ENCODE peak calls at places on chromosomes 16 and 17, in seven cellular contexts. One of them, this sample, is unnamed.

GRCh38 chr17:65936013-65936412 is 255.9 kb downstream of the CEP112 start:
- DNase-seq in NCI-H526 treated with DMSO at 0.1 percent for 48 hours: no peak
- DNase-seq in body of pancreas: no peak
- DNase-seq in AG04450: no peak
- DNase-seq in heart right ventricle: no peak
- DNase-seq in stimulated activated CD8-positive, alpha-beta memory T cell treated with anti-CD3 and anti-CD28 coated beads, Interleukin-12 subunit alpha, Interleukin-12 subunit beta, amount 100 ng/mL, for 4 hours: no peak
- DNase-seq in prostate gland: no peak
- DNase-seq in this sample: no peak

GRCh38 chr17:8320990-8321389 is 10.9 kb downstream of the ARHGEF15 start:
- DNase-seq in NCI-H526 treated with DMSO at 0.1 percent for 48 hours: no peak
- DNase-seq in body of pancreas: no peak
- DNase-seq in AG04450: no peak
- DNase-seq in heart right ventricle: no peak
- DNase-seq in stimulated activated CD8-positive, alpha-beta memory T cell treated with anti-CD3 and anti-CD28 coated beads, Interleukin-12 subunit alpha, Interleukin-12 subunit beta, amount 100 ng/mL, for 4 hours: no peak
- DNase-seq in prostate gland: no peak
- DNase-seq in this sample: no peak

GRCh38 chr16:70789927-70790447 is 11.0 kb downstream of the VAC14 start:
- DNase-seq in NCI-H526 treated with DMSO at 0.1 percent for 48 hours: no peak
- DNase-seq in body of pancreas: no peak
- DNase-seq in AG04450: no peak
- DNase-seq in heart right ventricle: no peak
- DNase-seq in stimulated activated CD8-positive, alpha-beta memory T cell treated with anti-CD3 and anti-CD28 coated beads, Interleukin-12 subunit alpha, Interleukin-12 subunit beta, amount 100 ng/mL, for 4 hours: no peak
- DNase-seq in prostate gland: no peak
- DNase-seq in this sample: no peak

GRCh38 chr17:49548051-49548505 is 27.6 kb upstream of the NXPH3 start:
- DNase-seq in NCI-H526 treated with DMSO at 0.1 percent for 48 hours: no peak
- DNase-seq in body of pancreas: no peak
- DNase-seq in AG04450: no peak
- DNase-seq in heart right ventricle: peak
- DNase-seq in stimulated activated CD8-positive, alpha-beta memory T cell treated with anti-CD3 and anti-CD28 coated beads, Interleukin-12 subunit alpha, Interleukin-12 subunit beta, amount 100 ng/mL, for 4 hours: no peak
- DNase-seq in prostate gland: no peak
- DNase-seq in this sample: no peak

GRCh38 chr16:67528222-67528869 is at the start of gene RIPOR1:
- DNase-seq in NCI-H526 treated with DMSO at 0.1 percent for 48 hours: no peak
- DNase-seq in body of pancreas: peak
- DNase-seq in AG04450: no peak
- DNase-seq in heart right ventricle: peak
- DNase-seq in stimulated activated CD8-positive, alpha-beta memory T cell treated with anti-CD3 and anti-CD28 coated beads, Interleukin-12 subunit alpha, Interleukin-12 subunit beta, amount 100 ng/mL, for 4 hours: peak
- DNase-seq in prostate gland: no peak
- DNase-seq in this sample: no peak

GRCh38 chr17:50677851-50678375 is 29.8 kb downstream of the ANKRD40 start:
- DNase-seq in NCI-H526 treated with DMSO at 0.1 percent for 48 hours: no peak
- DNase-seq in body of pancreas: no peak
- DNase-seq in AG04450: no peak
- DNase-seq in heart right ventricle: no peak
- DNase-seq in stimulated activated CD8-positive, alpha-beta memory T cell treated with anti-CD3 and anti-CD28 coated beads, Interleukin-12 subunit alpha, Interleukin-12 subunit beta, amount 100 ng/mL, for 4 hours: no peak
- DNase-seq in prostate gland: no peak
- DNase-seq in this sample: no peak

GRCh38 chr17:1203111-1203966 is 23.6 kb upstream of the ABR start:
- DNase-seq in NCI-H526 treated with DMSO at 0.1 percent for 48 hours: no peak
- DNase-seq in body of pancreas: peak
- DNase-seq in AG04450: no peak
- DNase-seq in heart right ventricle: peak
- DNase-seq in stimulated activated CD8-positive, alpha-beta memory T cell treated with anti-CD3 and anti-CD28 coated beads, Interleukin-12 subunit alpha, Interleukin-12 subunit beta, amount 100 ng/mL, for 4 hours: peak
- DNase-seq in prostate gland: peak
- DNase-seq in this sample: no peak

GRCh38 chr17:15908378-15908777 is 36.6 kb upstream of the ADORA2B start:
- DNase-seq in NCI-H526 treated with DMSO at 0.1 percent for 48 hours: no peak
- DNase-seq in body of pancreas: no peak
- DNase-seq in AG04450: no peak
- DNase-seq in heart right ventricle: no peak
- DNase-seq in stimulated activated CD8-positive, alpha-beta memory T cell treated with anti-CD3 and anti-CD28 coated beads, Interleukin-12 subunit alpha, Interleukin-12 subunit beta, amount 100 ng/mL, for 4 hours: no peak
- DNase-seq in prostate gland: no peak
- DNase-seq in this sample: no peak

GRCh38 chr17:41171881-41172280 is 3.9 kb upstream of the KRTAP4-3 start:
- DNase-seq in NCI-H526 treated with DMSO at 0.1 percent for 48 hours: no peak
- DNase-seq in body of pancreas: no peak
- DNase-seq in AG04450: peak
- DNase-seq in heart right ventricle: no peak
- DNase-seq in stimulated activated CD8-positive, alpha-beta memory T cell treated with anti-CD3 and anti-CD28 coated beads, Interleukin-12 subunit alpha, Interleukin-12 subunit beta, amount 100 ng/mL, for 4 hours: no peak
- DNase-seq in prostate gland: no peak
- DNase-seq in this sample: no peak

GRCh38 chr17:1920948-1921351 is 91.1 kb downstream of the RPA1 start:
- DNase-seq in NCI-H526 treated with DMSO at 0.1 percent for 48 hours: no peak
- DNase-seq in body of pancreas: no peak
- DNase-seq in AG04450: no peak
- DNase-seq in heart right ventricle: peak
- DNase-seq in stimulated activated CD8-positive, alpha-beta memory T cell treated with anti-CD3 and anti-CD28 coated beads, Interleukin-12 subunit alpha, Interleukin-12 subunit beta, amount 100 ng/mL, for 4 hours: no peak
- DNase-seq in prostate gland: peak
- DNase-seq in this sample: no peak

GRCh38 chr17:79707441-79707850 is 23.3 kb upstream of the ENPP7 start:
- DNase-seq in NCI-H526 treated with DMSO at 0.1 percent for 48 hours: no peak
- DNase-seq in body of pancreas: no peak
- DNase-seq in AG04450: no peak
- DNase-seq in heart right ventricle: no peak
- DNase-seq in stimulated activated CD8-positive, alpha-beta memory T cell treated with anti-CD3 and anti-CD28 coated beads, Interleukin-12 subunit alpha, Interleukin-12 subunit beta, amount 100 ng/mL, for 4 hours: no peak
- DNase-seq in prostate gland: no peak
- DNase-seq in this sample: no peak

GRCh38 chr17:5667871-5668270 is 83.6 kb upstream of the NLRP1 start:
- DNase-seq in NCI-H526 treated with DMSO at 0.1 percent for 48 hours: peak
- DNase-seq in body of pancreas: no peak
- DNase-seq in AG04450: no peak
- DNase-seq in heart right ventricle: no peak
- DNase-seq in stimulated activated CD8-positive, alpha-beta memory T cell treated with anti-CD3 and anti-CD28 coated beads, Interleukin-12 subunit alpha, Interleukin-12 subunit beta, amount 100 ng/mL, for 4 hours: no peak
- DNase-seq in prostate gland: no peak
- DNase-seq in this sample: no peak

GRCh38 chr17:48023408-48024148 is 14.0 kb downstream of the COPZ2 start:
- DNase-seq in NCI-H526 treated with DMSO at 0.1 percent for 48 hours: peak
- DNase-seq in body of pancreas: peak
- DNase-seq in AG04450: no peak
- DNase-seq in heart right ventricle: peak
- DNase-seq in stimulated activated CD8-positive, alpha-beta memory T cell treated with anti-CD3 and anti-CD28 coated beads, Interleukin-12 subunit alpha, Interleukin-12 subunit beta, amount 100 ng/mL, for 4 hours: peak
- DNase-seq in prostate gland: peak
- DNase-seq in this sample: no peak

GRCh38 chr16:78444-79145 is 570 bp downstream of the MPG start:
- DNase-seq in NCI-H526 treated with DMSO at 0.1 percent for 48 hours: no peak
- DNase-seq in body of pancreas: peak
- DNase-seq in AG04450: no peak
- DNase-seq in heart right ventricle: peak
- DNase-seq in stimulated activated CD8-positive, alpha-beta memory T cell treated with anti-CD3 and anti-CD28 coated beads, Interleukin-12 subunit alpha, Interleukin-12 subunit beta, amount 100 ng/mL, for 4 hours: no peak
- DNase-seq in prostate gland: no peak
- DNase-seq in this sample: no peak

GRCh38 chr16:15542261-15542660 is 100.7 kb downstream of the MARF1 start:
- DNase-seq in NCI-H526 treated with DMSO at 0.1 percent for 48 hours: peak
- DNase-seq in body of pancreas: no peak
- DNase-seq in AG04450: no peak
- DNase-seq in heart right ventricle: no peak
- DNase-seq in stimulated activated CD8-positive, alpha-beta memory T cell treated with anti-CD3 and anti-CD28 coated beads, Interleukin-12 subunit alpha, Interleukin-12 subunit beta, amount 100 ng/mL, for 4 hours: no peak
- DNase-seq in prostate gland: no peak
- DNase-seq in this sample: no peak

GRCh38 chr16:13909872-13910303 is 10.1 kb upstream of the ERCC4 start:
- DNase-seq in NCI-H526 treated with DMSO at 0.1 percent for 48 hours: no peak
- DNase-seq in body of pancreas: peak
- DNase-seq in AG04450: peak
- DNase-seq in heart right ventricle: peak
- DNase-seq in stimulated activated CD8-positive, alpha-beta memory T cell treated with anti-CD3 and anti-CD28 coated beads, Interleukin-12 subunit alpha, Interleukin-12 subunit beta, amount 100 ng/mL, for 4 hours: no peak
- DNase-seq in prostate gland: peak
- DNase-seq in this sample: no peak

GRCh38 chr17:6453279-6454024 is 9.2 kb downstream of the PIMREG start:
- DNase-seq in NCI-H526 treated with DMSO at 0.1 percent for 48 hours: no peak
- DNase-seq in body of pancreas: no peak
- DNase-seq in AG04450: no peak
- DNase-seq in heart right ventricle: no peak
- DNase-seq in stimulated activated CD8-positive, alpha-beta memory T cell treated with anti-CD3 and anti-CD28 coated beads, Interleukin-12 subunit alpha, Interleukin-12 subunit beta, amount 100 ng/mL, for 4 hours: no peak
- DNase-seq in prostate gland: no peak
- DNase-seq in this sample: no peak

GRCh38 chr16:20897897-20898296 is 2.3 kb downstream of the DCUN1D3 start:
- DNase-seq in NCI-H526 treated with DMSO at 0.1 percent for 48 hours: no peak
- DNase-seq in body of pancreas: no peak
- DNase-seq in AG04450: no peak
- DNase-seq in heart right ventricle: no peak
- DNase-seq in stimulated activated CD8-positive, alpha-beta memory T cell treated with anti-CD3 and anti-CD28 coated beads, Interleukin-12 subunit alpha, Interleukin-12 subunit beta, amount 100 ng/mL, for 4 hours: no peak
- DNase-seq in prostate gland: no peak
- DNase-seq in this sample: no peak

GRCh38 chr17:81885869-81886548 is 5.4 kb downstream of the ALYREF start:
- DNase-seq in NCI-H526 treated with DMSO at 0.1 percent for 48 hours: no peak
- DNase-seq in body of pancreas: no peak
- DNase-seq in AG04450: no peak
- DNase-seq in heart right ventricle: no peak
- DNase-seq in stimulated activated CD8-positive, alpha-beta memory T cell treated with anti-CD3 and anti-CD28 coated beads, Interleukin-12 subunit alpha, Interleukin-12 subunit beta, amount 100 ng/mL, for 4 hours: no peak
- DNase-seq in prostate gland: no peak
- DNase-seq in this sample: no peak

GRCh38 chr16:47013910-47014309 is 40.4 kb upstream of the DNAJA2 start:
- DNase-seq in NCI-H526 treated with DMSO at 0.1 percent for 48 hours: no peak
- DNase-seq in body of pancreas: no peak
- DNase-seq in AG04450: no peak
- DNase-seq in heart right ventricle: no peak
- DNase-seq in stimulated activated CD8-positive, alpha-beta memory T cell treated with anti-CD3 and anti-CD28 coated beads, Interleukin-12 subunit alpha, Interleukin-12 subunit beta, amount 100 ng/mL, for 4 hours: no peak
- DNase-seq in prostate gland: no peak
- DNase-seq in this sample: no peak

GRCh38 chr17:36755586-36755985 is 154.2 kb downstream of the MRM1 start:
- DNase-seq in NCI-H526 treated with DMSO at 0.1 percent for 48 hours: peak
- DNase-seq in body of pancreas: no peak
- DNase-seq in AG04450: no peak
- DNase-seq in heart right ventricle: no peak
- DNase-seq in stimulated activated CD8-positive, alpha-beta memory T cell treated with anti-CD3 and anti-CD28 coated beads, Interleukin-12 subunit alpha, Interleukin-12 subunit beta, amount 100 ng/mL, for 4 hours: no peak
- DNase-seq in prostate gland: peak
- DNase-seq in this sample: no peak

GRCh38 chr16:25065899-25066298 is 45.6 kb upstream of the LCMT1 start:
- DNase-seq in NCI-H526 treated with DMSO at 0.1 percent for 48 hours: no peak
- DNase-seq in body of pancreas: no peak
- DNase-seq in AG04450: no peak
- DNase-seq in heart right ventricle: peak
- DNase-seq in stimulated activated CD8-positive, alpha-beta memory T cell treated with anti-CD3 and anti-CD28 coated beads, Interleukin-12 subunit alpha, Interleukin-12 subunit beta, amount 100 ng/mL, for 4 hours: no peak
- DNase-seq in prostate gland: no peak
- DNase-seq in this sample: no peak

GRCh38 chr16:46673320-46674013 is 15.5 kb downstream of the VPS35 start:
- DNase-seq in NCI-H526 treated with DMSO at 0.1 percent for 48 hours: peak
- DNase-seq in body of pancreas: peak
- DNase-seq in AG04450: no peak
- DNase-seq in heart right ventricle: no peak
- DNase-seq in stimulated activated CD8-positive, alpha-beta memory T cell treated with anti-CD3 and anti-CD28 coated beads, Interleukin-12 subunit alpha, Interleukin-12 subunit beta, amount 100 ng/mL, for 4 hours: no peak
- DNase-seq in prostate gland: peak
- DNase-seq in this sample: no peak